ENCODE peak calls at places on chromosomes 16 and 17, in four cellular contexts. One of them, this sample, is unnamed.

GRCh38 chr16:84700518-84701277 is 898 bp downstream of the USP10 start:
- DNase-seq in CD8-positive, alpha-beta memory T cell: peak; percentile 57
- DNase-seq in mucosa of gallbladder: no peak
- DNase-seq in amniotic stem cell: no peak
- DNase-seq in this sample: no peak

GRCh38 chr17:17963066-17963465 is 9.1 kb downstream of the TOM1L2 start:
- DNase-seq in CD8-positive, alpha-beta memory T cell: no peak
- DNase-seq in mucosa of gallbladder: no peak
- DNase-seq in amniotic stem cell: no peak
- DNase-seq in this sample: no peak

GRCh38 chr17:82487898-82488297 is 29.4 kb downstream of the NARF start:
- DNase-seq in mucosa of gallbladder: no peak
- DNase-seq in CD8-positive, alpha-beta memory T cell: no peak
- DNase-seq in amniotic stem cell: no peak
- DNase-seq in this sample: no peak

GRCh38 chr17:43543300-43543699 is 2.8 kb downstream of the ETV4 start:
- DNase-seq in amniotic stem cell: no peak
- DNase-seq in mucosa of gallbladder: no peak
- DNase-seq in CD8-positive, alpha-beta memory T cell: no peak
- DNase-seq in this sample: no peak

GRCh38 chr17:50265690-50266306 is 8.5 kb upstream of the TMEM92 start:
- DNase-seq in mucosa of gallbladder: no peak
- DNase-seq in CD8-positive, alpha-beta memory T cell: no peak
- DNase-seq in amniotic stem cell: no peak
- DNase-seq in this sample: peak; percentile 53

GRCh38 chr17:73007447-73007846 is 85.0 kb downstream of the SLC39A11 start:
- DNase-seq in mucosa of gallbladder: no peak
- DNase-seq in CD8-positive, alpha-beta memory T cell: no peak
- DNase-seq in amniotic stem cell: no peak
- DNase-seq in this sample: peak; percentile 20

GRCh38 chr17:75367312-75367711 is 38.2 kb downstream of the GRB2 start:
- DNase-seq in amniotic stem cell: peak; percentile 11
- DNase-seq in CD8-positive, alpha-beta memory T cell: no peak
- DNase-seq in mucosa of gallbladder: no peak
- DNase-seq in this sample: no peak

GRCh38 chr17:45782889-45783592 is 1.1 kb upstream of the CRHR1 start:
- DNase-seq in mucosa of gallbladder: no peak
- DNase-seq in CD8-positive, alpha-beta memory T cell: peak; percentile 8
- DNase-seq in amniotic stem cell: no peak
- DNase-seq in this sample: no peak

GRCh38 chr17:37301288-37301687 is 74.5 kb upstream of the C17orf78 start:
- DNase-seq in CD8-positive, alpha-beta memory T cell: no peak
- DNase-seq in amniotic stem cell: no peak
- DNase-seq in mucosa of gallbladder: no peak
- DNase-seq in this sample: no peak

GRCh38 chr17:27333410-27333980 is 39.6 kb downstream of the WSB1 start:
- DNase-seq in amniotic stem cell: no peak
- DNase-seq in CD8-positive, alpha-beta memory T cell: peak; percentile 39
- DNase-seq in mucosa of gallbladder: no peak
- DNase-seq in this sample: no peak

GRCh38 chr16:1037023-1037933 is 35.3 kb upstream of the SSTR5 start:
- DNase-seq in mucosa of gallbladder: no peak
- DNase-seq in amniotic stem cell: no peak
- DNase-seq in CD8-positive, alpha-beta memory T cell: no peak
- DNase-seq in this sample: peak; percentile 85

GRCh38 chr16:57405194-57405593 is 627 bp downstream of the CCL17 start:
- DNase-seq in CD8-positive, alpha-beta memory T cell: no peak
- DNase-seq in amniotic stem cell: no peak
- DNase-seq in mucosa of gallbladder: no peak
- DNase-seq in this sample: no peak

GRCh38 chr17:31148205-31148604 is 53.4 kb downstream of the NF1 start:
- DNase-seq in amniotic stem cell: no peak
- DNase-seq in CD8-positive, alpha-beta memory T cell: no peak
- DNase-seq in mucosa of gallbladder: no peak
- DNase-seq in this sample: no peak

GRCh38 chr16:13507530-13507929 is 412.4 kb upstream of the ERCC4 start:
- DNase-seq in mucosa of gallbladder: no peak
- DNase-seq in CD8-positive, alpha-beta memory T cell: no peak
- DNase-seq in amniotic stem cell: no peak
- DNase-seq in this sample: no peak

GRCh38 chr17:35849469-35850348 is 19.0 kb downstream of the HEATR9 start:
- DNase-seq in amniotic stem cell: no peak
- DNase-seq in mucosa of gallbladder: peak; percentile 62
- DNase-seq in CD8-positive, alpha-beta memory T cell: peak; percentile 41
- DNase-seq in this sample: peak; percentile 45

GRCh38 chr17:51006601-51007000 is 114.1 kb downstream of the SPAG9 start:
- DNase-seq in CD8-positive, alpha-beta memory T cell: no peak
- DNase-seq in mucosa of gallbladder: no peak
- DNase-seq in amniotic stem cell: no peak
- DNase-seq in this sample: no peak

GRCh38 chr17:38450699-38451029 is 22.4 kb downstream of the ARHGAP23 start:
- DNase-seq in CD8-positive, alpha-beta memory T cell: no peak
- DNase-seq in amniotic stem cell: no peak
- DNase-seq in mucosa of gallbladder: no peak
- DNase-seq in this sample: no peak

GRCh38 chr17:34665150-34665802 is 85.9 kb downstream of the TMEM132E start:
- DNase-seq in mucosa of gallbladder: no peak
- DNase-seq in CD8-positive, alpha-beta memory T cell: no peak
- DNase-seq in amniotic stem cell: no peak
- DNase-seq in this sample: no peak

GRCh38 chr17:64411999-64412771 is 21.5 kb upstream of the PECAM1 start:
- DNase-seq in amniotic stem cell: no peak
- DNase-seq in CD8-positive, alpha-beta memory T cell: no peak
- DNase-seq in mucosa of gallbladder: peak; percentile 38
- DNase-seq in this sample: no peak

GRCh38 chr17:66542967-66543525 is 240.6 kb downstream of the PRKCA start:
- DNase-seq in mucosa of gallbladder: no peak
- DNase-seq in CD8-positive, alpha-beta memory T cell: no peak
- DNase-seq in amniotic stem cell: no peak
- DNase-seq in this sample: peak; percentile 44

GRCh38 chr16:28151180-28151579 is 60.6 kb downstream of the XPO6 start:
- DNase-seq in mucosa of gallbladder: no peak
- DNase-seq in amniotic stem cell: no peak
- DNase-seq in CD8-positive, alpha-beta memory T cell: no peak
- DNase-seq in this sample: no peak

GRCh38 chr16:70659953-70660671 is 13.8 kb downstream of the IL34 start:
- DNase-seq in mucosa of gallbladder: no peak
- DNase-seq in CD8-positive, alpha-beta memory T cell: no peak
- DNase-seq in amniotic stem cell: no peak
- DNase-seq in this sample: no peak

GRCh38 chr16:88692861-88693260 is 6.6 kb upstream of the SNAI3 start:
- DNase-seq in amniotic stem cell: no peak
- DNase-seq in mucosa of gallbladder: no peak
- DNase-seq in CD8-positive, alpha-beta memory T cell: no peak
- DNase-seq in this sample: no peak

GRCh38 chr16:53626816-53627215 is 76.8 kb downstream of the RPGRIP1L start:
- DNase-seq in amniotic stem cell: no peak
- DNase-seq in CD8-positive, alpha-beta memory T cell: no peak
- DNase-seq in mucosa of gallbladder: no peak
- DNase-seq in this sample: no peak

GRCh38 chr17:81734405-81735055 is 22.4 kb downstream of the SLC25A10 start:
- DNase-seq in mucosa of gallbladder: no peak
- DNase-seq in amniotic stem cell: no peak
- DNase-seq in CD8-positive, alpha-beta memory T cell: no peak
- DNase-seq in this sample: no peak

GRCh38 chr16:20300312-20301097 is 26.8 kb downstream of the GP2 start:
- DNase-seq in mucosa of gallbladder: peak; percentile 48
- DNase-seq in amniotic stem cell: no peak
- DNase-seq in CD8-positive, alpha-beta memory T cell: no peak
- DNase-seq in this sample: peak; percentile 55

GRCh38 chr17:57187391-57187790 is 68.9 kb upstream of the MSI2 start:
- DNase-seq in amniotic stem cell: no peak
- DNase-seq in CD8-positive, alpha-beta memory T cell: no peak
- DNase-seq in mucosa of gallbladder: no peak
- DNase-seq in this sample: no peak

GRCh38 chr17:78128616-78129384 is at the start of gene TMC6:
- DNase-seq in CD8-positive, alpha-beta memory T cell: peak; percentile 85
- DNase-seq in mucosa of gallbladder: no peak
- DNase-seq in amniotic stem cell: no peak
- DNase-seq in this sample: no peak

GRCh38 chr17:79079421-79080200 is 5.0 kb downstream of the ENGASE start:
- DNase-seq in CD8-positive, alpha-beta memory T cell: no peak
- DNase-seq in mucosa of gallbladder: no peak
- DNase-seq in amniotic stem cell: no peak
- DNase-seq in this sample: no peak

GRCh38 chr16:76879420-76879819 is 311.6 kb upstream of the MON1B start:
- DNase-seq in mucosa of gallbladder: no peak
- DNase-seq in amniotic stem cell: no peak
- DNase-seq in CD8-positive, alpha-beta memory T cell: no peak
- DNase-seq in this sample: no peak

GRCh38 chr17:39239640-39240314 is 14.0 kb upstream of the STAC2 start:
- DNase-seq in CD8-positive, alpha-beta memory T cell: peak; percentile 70
- DNase-seq in amniotic stem cell: no peak
- DNase-seq in mucosa of gallbladder: peak; percentile 35
- DNase-seq in this sample: no peak

GRCh38 chr16:12260647-12261262 is 284.2 kb downstream of the SNX29 start:
- DNase-seq in CD8-positive, alpha-beta memory T cell: no peak
- DNase-seq in mucosa of gallbladder: peak; percentile 11
- DNase-seq in amniotic stem cell: no peak
- DNase-seq in this sample: no peak

GRCh38 chr16:11224894-11225676 is 30.9 kb downstream of the SOCS1 start:
- DNase-seq in CD8-positive, alpha-beta memory T cell: peak; percentile 82
- DNase-seq in amniotic stem cell: no peak
- DNase-seq in mucosa of gallbladder: peak; percentile 40
- DNase-seq in this sample: no peak

GRCh38 chr17:43664096-43664495 is 2.4 kb upstream of the MEOX1 start:
- DNase-seq in amniotic stem cell: no peak
- DNase-seq in CD8-positive, alpha-beta memory T cell: no peak
- DNase-seq in mucosa of gallbladder: no peak
- DNase-seq in this sample: no peak

GRCh38 chr16:23491490-23492391 is 18.6 kb downstream of the GGA2 start:
- DNase-seq in mucosa of gallbladder: no peak
- DNase-seq in amniotic stem cell: no peak
- DNase-seq in CD8-positive, alpha-beta memory T cell: no peak
- DNase-seq in this sample: no peak

GRCh38 chr16:56295059-56295673 is 103.9 kb downstream of the GNAO1 start:
- DNase-seq in CD8-positive, alpha-beta memory T cell: no peak
- DNase-seq in amniotic stem cell: no peak
- DNase-seq in mucosa of gallbladder: no peak
- DNase-seq in this sample: no peak